ENCODE peak calls at places on chromosomes 7 and 10, in ten cellular contexts. One of them, this sample, is unnamed.
A peak's percentile ranks its signal among the peaks of the same experiment; 100 is the strongest.

GRCh38 chr10:58989486-58990039 is 186.9 kb upstream of the PHYHIPL start:
- DNase-seq in lung: no peak
- DNase-seq in stimulated activated CD4-positive, alpha-beta T cell treated with anti-CD3 and anti-CD28 coated beads, Interleukin-1b, Interleukin-23, amount 100 ng/mL, for 24 hours: no peak
- DNase-seq in kidney glomerular epithelial cell: no peak
- DNase-seq in heart right ventricle: no peak
- DNase-seq in HEK293T: no peak
- DNase-seq in SJSA1: no peak
- DNase-seq in activated naive CD4-positive, alpha-beta T cell treated with anti-CD3 and anti-CD28 coated beads, Interleukin-2, amount 50 U/mL, for 16 hours: no peak
- DNase-seq in NCI-H1105 treated with DMSO at 0.1 percent for 48 hours: no peak
- DNase-seq in COR-L47: no peak
- DNase-seq in this sample: no peak

GRCh38 chr7:147650991-147651390 is 939.6 kb upstream of the C7orf33 start:
- DNase-seq in stimulated activated CD4-positive, alpha-beta T cell treated with anti-CD3 and anti-CD28 coated beads, Interleukin-1b, Interleukin-23, amount 100 ng/mL, for 24 hours: no peak
- DNase-seq in heart right ventricle: no peak
- DNase-seq in kidney glomerular epithelial cell: no peak
- DNase-seq in NCI-H1105 treated with DMSO at 0.1 percent for 48 hours: no peak
- DNase-seq in SJSA1: no peak
- DNase-seq in lung: no peak
- DNase-seq in HEK293T: no peak
- DNase-seq in activated naive CD4-positive, alpha-beta T cell treated with anti-CD3 and anti-CD28 coated beads, Interleukin-2, amount 50 U/mL, for 16 hours: no peak
- DNase-seq in COR-L47: no peak
- DNase-seq in this sample: no peak

GRCh38 chr7:123961731-123962130 is 36.7 kb downstream of the SPAM1 start:
- DNase-seq in activated naive CD4-positive, alpha-beta T cell treated with anti-CD3 and anti-CD28 coated beads, Interleukin-2, amount 50 U/mL, for 16 hours: no peak
- DNase-seq in COR-L47: no peak
- DNase-seq in NCI-H1105 treated with DMSO at 0.1 percent for 48 hours: no peak
- DNase-seq in HEK293T: no peak
- DNase-seq in lung: no peak
- DNase-seq in heart right ventricle: no peak
- DNase-seq in SJSA1: no peak
- DNase-seq in stimulated activated CD4-positive, alpha-beta T cell treated with anti-CD3 and anti-CD28 coated beads, Interleukin-1b, Interleukin-23, amount 100 ng/mL, for 24 hours: no peak
- DNase-seq in kidney glomerular epithelial cell: peak; percentile 51
- DNase-seq in this sample: no peak

GRCh38 chr10:1643161-1643910 is 94.0 kb downstream of the ADARB2 start:
- DNase-seq in lung: no peak
- DNase-seq in COR-L47: no peak
- DNase-seq in heart right ventricle: no peak
- DNase-seq in stimulated activated CD4-positive, alpha-beta T cell treated with anti-CD3 and anti-CD28 coated beads, Interleukin-1b, Interleukin-23, amount 100 ng/mL, for 24 hours: no peak
- DNase-seq in activated naive CD4-positive, alpha-beta T cell treated with anti-CD3 and anti-CD28 coated beads, Interleukin-2, amount 50 U/mL, for 16 hours: peak; percentile 26
- DNase-seq in kidney glomerular epithelial cell: no peak
- DNase-seq in NCI-H1105 treated with DMSO at 0.1 percent for 48 hours: no peak
- DNase-seq in HEK293T: peak; percentile 45
- DNase-seq in SJSA1: no peak
- DNase-seq in this sample: peak; percentile 24

GRCh38 chr10:56068040-56068439 is 293.0 kb downstream of the ZWINT start:
- DNase-seq in COR-L47: no peak
- DNase-seq in HEK293T: no peak
- DNase-seq in stimulated activated CD4-positive, alpha-beta T cell treated with anti-CD3 and anti-CD28 coated beads, Interleukin-1b, Interleukin-23, amount 100 ng/mL, for 24 hours: no peak
- DNase-seq in SJSA1: no peak
- DNase-seq in heart right ventricle: no peak
- DNase-seq in NCI-H1105 treated with DMSO at 0.1 percent for 48 hours: no peak
- DNase-seq in kidney glomerular epithelial cell: no peak
- DNase-seq in activated naive CD4-positive, alpha-beta T cell treated with anti-CD3 and anti-CD28 coated beads, Interleukin-2, amount 50 U/mL, for 16 hours: no peak
- DNase-seq in lung: no peak
- DNase-seq in this sample: no peak

GRCh38 chr7:123633553-123633952 is 22.1 kb upstream of the LMOD2 start:
- DNase-seq in stimulated activated CD4-positive, alpha-beta T cell treated with anti-CD3 and anti-CD28 coated beads, Interleukin-1b, Interleukin-23, amount 100 ng/mL, for 24 hours: no peak
- DNase-seq in heart right ventricle: no peak
- DNase-seq in HEK293T: no peak
- DNase-seq in SJSA1: peak; percentile 72
- DNase-seq in kidney glomerular epithelial cell: no peak
- DNase-seq in activated naive CD4-positive, alpha-beta T cell treated with anti-CD3 and anti-CD28 coated beads, Interleukin-2, amount 50 U/mL, for 16 hours: no peak
- DNase-seq in lung: no peak
- DNase-seq in NCI-H1105 treated with DMSO at 0.1 percent for 48 hours: no peak
- DNase-seq in COR-L47: no peak
- DNase-seq in this sample: no peak

GRCh38 chr7:20793258-20793657 is 6.6 kb upstream of the SP8 start:
- DNase-seq in kidney glomerular epithelial cell: no peak
- DNase-seq in COR-L47: peak; percentile 90
- DNase-seq in activated naive CD4-positive, alpha-beta T cell treated with anti-CD3 and anti-CD28 coated beads, Interleukin-2, amount 50 U/mL, for 16 hours: no peak
- DNase-seq in lung: no peak
- DNase-seq in heart right ventricle: no peak
- DNase-seq in stimulated activated CD4-positive, alpha-beta T cell treated with anti-CD3 and anti-CD28 coated beads, Interleukin-1b, Interleukin-23, amount 100 ng/mL, for 24 hours: no peak
- DNase-seq in NCI-H1105 treated with DMSO at 0.1 percent for 48 hours: peak; percentile 7
- DNase-seq in SJSA1: no peak
- DNase-seq in HEK293T: no peak
- DNase-seq in this sample: no peak

GRCh38 chr10:21191512-21191911 is 294.4 kb upstream of the NEBL start:
- DNase-seq in HEK293T: no peak
- DNase-seq in activated naive CD4-positive, alpha-beta T cell treated with anti-CD3 and anti-CD28 coated beads, Interleukin-2, amount 50 U/mL, for 16 hours: no peak
- DNase-seq in COR-L47: no peak
- DNase-seq in kidney glomerular epithelial cell: no peak
- DNase-seq in SJSA1: no peak
- DNase-seq in NCI-H1105 treated with DMSO at 0.1 percent for 48 hours: no peak
- DNase-seq in heart right ventricle: no peak
- DNase-seq in stimulated activated CD4-positive, alpha-beta T cell treated with anti-CD3 and anti-CD28 coated beads, Interleukin-1b, Interleukin-23, amount 100 ng/mL, for 24 hours: no peak
- DNase-seq in lung: no peak
- DNase-seq in this sample: no peak

GRCh38 chr7:73900286-73900685 is 39.3 kb downstream of the TMEM270 start:
- DNase-seq in HEK293T: no peak
- DNase-seq in kidney glomerular epithelial cell: no peak
- DNase-seq in heart right ventricle: no peak
- DNase-seq in SJSA1: no peak
- DNase-seq in activated naive CD4-positive, alpha-beta T cell treated with anti-CD3 and anti-CD28 coated beads, Interleukin-2, amount 50 U/mL, for 16 hours: no peak
- DNase-seq in lung: no peak
- DNase-seq in NCI-H1105 treated with DMSO at 0.1 percent for 48 hours: no peak
- DNase-seq in COR-L47: no peak
- DNase-seq in stimulated activated CD4-positive, alpha-beta T cell treated with anti-CD3 and anti-CD28 coated beads, Interleukin-1b, Interleukin-23, amount 100 ng/mL, for 24 hours: no peak
- DNase-seq in this sample: no peak

GRCh38 chr10:110395350-110396283 is 90.9 kb upstream of the SMNDC1 start:
- DNase-seq in heart right ventricle: peak; percentile 58
- DNase-seq in stimulated activated CD4-positive, alpha-beta T cell treated with anti-CD3 and anti-CD28 coated beads, Interleukin-1b, Interleukin-23, amount 100 ng/mL, for 24 hours: no peak
- DNase-seq in COR-L47: no peak
- DNase-seq in kidney glomerular epithelial cell: peak; percentile 97
- DNase-seq in HEK293T: no peak
- DNase-seq in SJSA1: peak; percentile 83
- DNase-seq in NCI-H1105 treated with DMSO at 0.1 percent for 48 hours: no peak
- DNase-seq in lung: peak; percentile 52
- DNase-seq in activated naive CD4-positive, alpha-beta T cell treated with anti-CD3 and anti-CD28 coated beads, Interleukin-2, amount 50 U/mL, for 16 hours: no peak
- DNase-seq in this sample: peak; percentile 66

GRCh38 chr7:134071355-134072331 is 55.5 kb upstream of the LRGUK start:
- DNase-seq in heart right ventricle: no peak
- DNase-seq in SJSA1: no peak
- DNase-seq in lung: no peak
- DNase-seq in NCI-H1105 treated with DMSO at 0.1 percent for 48 hours: no peak
- DNase-seq in COR-L47: no peak
- DNase-seq in stimulated activated CD4-positive, alpha-beta T cell treated with anti-CD3 and anti-CD28 coated beads, Interleukin-1b, Interleukin-23, amount 100 ng/mL, for 24 hours: no peak
- DNase-seq in kidney glomerular epithelial cell: no peak
- DNase-seq in HEK293T: no peak
- DNase-seq in activated naive CD4-positive, alpha-beta T cell treated with anti-CD3 and anti-CD28 coated beads, Interleukin-2, amount 50 U/mL, for 16 hours: no peak
- DNase-seq in this sample: no peak

GRCh38 chr7:35828817-35829216 is 28.0 kb downstream of the SEPTIN7 start:
- DNase-seq in COR-L47: no peak
- DNase-seq in stimulated activated CD4-positive, alpha-beta T cell treated with anti-CD3 and anti-CD28 coated beads, Interleukin-1b, Interleukin-23, amount 100 ng/mL, for 24 hours: no peak
- DNase-seq in HEK293T: no peak
- DNase-seq in activated naive CD4-positive, alpha-beta T cell treated with anti-CD3 and anti-CD28 coated beads, Interleukin-2, amount 50 U/mL, for 16 hours: no peak
- DNase-seq in kidney glomerular epithelial cell: no peak
- DNase-seq in heart right ventricle: no peak
- DNase-seq in SJSA1: no peak
- DNase-seq in lung: no peak
- DNase-seq in NCI-H1105 treated with DMSO at 0.1 percent for 48 hours: no peak
- DNase-seq in this sample: no peak

GRCh38 chr10:111077715-111078504 is 1.1 kb downstream of the ADRA2A start:
- DNase-seq in kidney glomerular epithelial cell: no peak
- DNase-seq in NCI-H1105 treated with DMSO at 0.1 percent for 48 hours: peak; percentile 24
- DNase-seq in stimulated activated CD4-positive, alpha-beta T cell treated with anti-CD3 and anti-CD28 coated beads, Interleukin-1b, Interleukin-23, amount 100 ng/mL, for 24 hours: no peak
- DNase-seq in COR-L47: peak; percentile 13
- DNase-seq in activated naive CD4-positive, alpha-beta T cell treated with anti-CD3 and anti-CD28 coated beads, Interleukin-2, amount 50 U/mL, for 16 hours: no peak
- DNase-seq in HEK293T: peak; percentile 3
- DNase-seq in lung: no peak
- DNase-seq in SJSA1: peak; percentile 45
- DNase-seq in heart right ventricle: no peak
- DNase-seq in this sample: no peak

This sample was measured in HuH-7.5.